ENCODE peak calls at places on chromosomes 6 and 20, in five cellular contexts. X is AG04450, O is left cardiac atrium, M is fibroblast of lung, C is A549. H is an unnamed sample.

GRCh38 chr20:16551601-16552419 is 21.4 kb downstream of the KIF16B start:
- DNase-seq in C (no peak), M (no peak), X (no peak), O (no peak), H (no peak)

GRCh38 chr20:63084563-63084927 is 77.8 kb upstream of the BHLHE23 start:
- DNase-seq in M (no peak), O (peak), X (no peak), C (no peak), H (no peak)

GRCh38 chr20:18567739-18568091 is 483 bp downstream of the SMIM26 start:
- DNase-seq in X (no peak), O (no peak), M (no peak), C (no peak), H (no peak)

GRCh38 chr6:12024715-12025434 is 12.8 kb downstream of the HIVEP1 start:
- DNase-seq in M (peak), C (no peak), X (peak), O (no peak), H (no peak)

GRCh38 chr6:167153523-167153959 is 4.2 kb downstream of the GPR31 start:
- DNase-seq in C (no peak), O (no peak), X (no peak), M (no peak), H (no peak)

GRCh38 chr6:57074383-57074782 is 15.6 kb upstream of the ZNF451 start:
- DNase-seq in C (no peak), X (no peak), M (no peak), O (no peak), H (no peak)

GRCh38 chr6:33118525-33119123 is 42.8 kb downstream of the HLA-DPB1 start:
- DNase-seq in O (no peak), M (peak), C (peak), X (peak), H (no peak)

GRCh38 chr6:6891949-6892461 is 215.8 kb upstream of the RREB1 start:
- DNase-seq in O (no peak), M (no peak), X (no peak), C (no peak), H (no peak)

GRCh38 chr6:158648682-158649131 is 1.1 kb upstream of the SYTL3 start:
- DNase-seq in O (no peak), M (peak), C (no peak), X (peak), H (no peak)

H was measured in uterus.